ENCODE peak calls at places on chromosomes 6 and 20, in ten cellular contexts. K, C, E, F, G, N, Y, O, M and V are unnamed samples.

GRCh38 chr6:95685817-95686216 is 108.5 kb downstream of the MANEA start:
- DNase-seq in K (no peak), C (no peak), E (no peak), F (no peak), G (no peak), N (no peak), Y (no peak), O (no peak), M (no peak), V (no peak)

GRCh38 chr6:28081486-28081751 is 1.1 kb downstream of the ZNF165 start:
- DNase-seq in K (no peak), C (peak), E (peak), F (peak), G (no peak), N (peak), Y (no peak), O (no peak), M (no peak), V (no peak)

GRCh38 chr6:40894962-40895799 is 143.8 kb downstream of the UNC5CL start:
- DNase-seq in K (no peak), C (peak), E (peak), F (peak), G (peak), N (no peak), Y (peak), O (peak), M (peak), V (peak)

GRCh38 chr6:131852200-131852599 is 44.4 kb downstream of the ENPP1 start:
- DNase-seq in K (no peak), C (no peak), E (no peak), F (no peak), G (no peak), N (no peak), Y (no peak), O (no peak), M (no peak), V (no peak)

GRCh38 chr20:58647814-58648501 is 3.1 kb upstream of the STX16 start:
- DNase-seq in K (no peak), C (no peak), E (no peak), F (no peak), G (no peak), N (peak), Y (no peak), O (no peak), M (peak), V (peak)

GRCh38 chr6:33160728-33161323 is 31.4 kb downstream of the COL11A2 start:
- DNase-seq in K (peak), C (no peak), E (peak), F (peak), G (peak), N (no peak), Y (peak), O (no peak), M (peak), V (peak)

GRCh38 chr6:34235605-34236422 is 859 bp upstream of the HMGA1 start:
- DNase-seq in K (no peak), C (no peak), E (peak), F (peak), G (no peak), N (peak), Y (peak), O (no peak), M (peak), V (no peak)

GRCh38 chr6:96460052-96460700 is 61.4 kb upstream of the UFL1 start:
- DNase-seq in K (no peak), C (no peak), E (no peak), F (no peak), G (no peak), N (no peak), Y (no peak), O (no peak), M (no peak), V (no peak)

GRCh38 chr20:40678286-40678835 is 10.7 kb downstream of the MAFB start:
- DNase-seq in K (no peak), C (no peak), E (no peak), F (no peak), G (no peak), N (no peak), Y (no peak), O (no peak), M (no peak), V (no peak)

GRCh38 chr20:41889871-41890224 is 271.7 kb upstream of the CHD6 start:
- DNase-seq in K (no peak), C (no peak), E (no peak), F (no peak), G (no peak), N (no peak), Y (no peak), O (no peak), M (no peak), V (no peak)

DNA sequence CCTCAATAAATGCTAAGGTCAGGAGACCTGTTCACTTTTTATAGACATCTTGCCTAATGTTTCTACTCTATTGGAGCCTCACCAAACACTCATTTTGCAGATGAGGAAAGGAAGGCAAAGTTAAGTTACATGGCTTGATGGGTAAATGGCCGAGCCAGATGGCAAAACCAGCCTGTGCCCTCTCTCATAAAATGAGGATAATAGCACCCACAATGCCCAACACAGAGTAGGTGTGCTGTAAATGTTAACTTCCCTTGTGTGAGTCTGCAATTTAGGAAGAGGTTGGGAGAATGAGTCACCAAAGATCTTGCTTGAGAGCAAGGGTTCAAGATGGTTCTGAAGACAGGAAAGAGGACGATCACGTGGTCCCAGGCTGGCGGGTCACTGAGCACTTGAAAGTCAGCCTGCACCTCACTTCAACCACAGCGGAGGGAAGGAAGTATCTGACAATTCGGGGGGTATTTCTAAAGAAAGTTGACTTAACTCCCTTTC is 3.3 kb downstream of the KCNK5 start:
- DNase-seq in K (no peak), C (peak), E (peak), F (no peak), G (no peak), N (peak), Y (no peak), O (no peak), M (no peak), V (no peak)
- H3K4me3 ChIP-seq in K (no peak), C (peak), E (peak), F (no peak), G (no peak), N (no peak), Y (no peak), O (no peak), M (no peak), V (no peak)

DNA sequence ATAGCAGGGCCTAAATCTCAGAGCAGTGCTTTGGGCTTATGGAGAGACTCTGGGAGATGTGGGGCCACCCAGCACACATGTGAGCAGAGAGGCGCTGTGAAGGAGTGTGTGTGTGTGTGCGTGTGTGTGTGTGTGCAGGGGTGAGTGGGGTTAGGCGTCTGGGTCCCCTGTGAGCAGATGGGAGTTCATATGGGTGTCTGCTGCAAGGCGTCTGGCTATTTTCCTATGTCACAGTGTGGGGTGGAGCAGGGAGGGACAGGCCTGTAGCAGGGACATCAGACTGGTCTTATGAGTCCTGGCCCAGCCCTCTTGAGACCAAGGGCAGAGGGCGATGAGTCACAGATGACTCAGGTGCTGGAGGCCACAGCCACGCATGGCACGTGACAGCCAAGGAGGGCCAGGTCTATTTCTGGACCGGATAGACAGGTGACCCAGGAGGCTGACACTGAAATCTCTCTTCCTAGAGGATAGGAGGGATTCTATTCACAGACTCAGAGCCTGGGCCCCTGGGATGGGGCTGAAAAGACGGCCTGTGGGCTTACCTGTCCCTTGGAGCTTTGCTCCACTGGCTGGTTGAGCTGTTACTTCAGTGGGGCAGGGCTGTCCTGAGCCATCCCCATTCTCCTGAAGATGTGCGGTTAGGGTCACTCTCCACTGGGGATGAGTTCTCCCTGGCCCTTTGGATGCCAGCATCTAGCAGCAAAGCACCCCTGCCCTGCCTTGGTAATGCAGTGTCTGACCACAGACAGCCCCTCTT is 28.9 kb downstream of the VEGFA start:
- DNase-seq in K (no peak), C (peak), E (peak), F (peak), G (peak), N (no peak), Y (peak), O (no peak), M (peak), V (peak)
- TF ChIP-seq POLR2A in K (no peak), C (no peak), E (no peak), F (peak), G (no peak), N (peak), Y (no peak), O (no peak), M (no peak), V (peak)

GRCh38 chr6:138568997-138569396 is 69.7 kb upstream of the NHSL1 start:
- DNase-seq in K (no peak), C (no peak), E (no peak), F (no peak), G (no peak), N (no peak), Y (no peak), O (no peak), M (no peak), V (no peak)

GRCh38 chr6:138571174-138571573 is 71.9 kb upstream of the NHSL1 start:
- DNase-seq in K (no peak), C (no peak), E (no peak), F (no peak), G (no peak), N (no peak), Y (no peak), O (no peak), M (peak), V (no peak)

GRCh38 chr6:138570716-138571020 is 71.4 kb upstream of the NHSL1 start:
- DNase-seq in K (no peak), C (no peak), E (no peak), F (no peak), G (no peak), N (no peak), Y (no peak), O (no peak), M (peak), V (no peak)

GRCh38 chr6:138569554-138569953 is 70.3 kb upstream of the NHSL1 start:
- DNase-seq in K (no peak), C (no peak), E (no peak), F (no peak), G (no peak), N (no peak), Y (no peak), O (no peak), M (no peak), V (no peak)

GRCh38 chr6:138569970-138570715 is 70.8 kb upstream of the NHSL1 start:
- DNase-seq in K (no peak), C (no peak), E (no peak), F (no peak), G (no peak), N (no peak), Y (no peak), O (no peak), M (peak), V (no peak)
- H3K4me3 ChIP-seq in K (peak), C (no peak), E (no peak), F (no peak), G (no peak), N (no peak), Y (no peak), O (no peak), M (peak), V (no peak)

GRCh38 chr20:44544178-44544719 is 22.4 kb upstream of the SERINC3 start:
- DNase-seq in K (no peak), C (peak), E (no peak), F (no peak), G (no peak), N (no peak), Y (no peak), O (no peak), M (no peak), V (no peak)
- TF ChIP-seq POLR2A in K (no peak), C (no peak), E (no peak), F (no peak), G (no peak), N (no peak), Y (no peak), O (no peak), M (no peak), V (no peak)

DNA sequence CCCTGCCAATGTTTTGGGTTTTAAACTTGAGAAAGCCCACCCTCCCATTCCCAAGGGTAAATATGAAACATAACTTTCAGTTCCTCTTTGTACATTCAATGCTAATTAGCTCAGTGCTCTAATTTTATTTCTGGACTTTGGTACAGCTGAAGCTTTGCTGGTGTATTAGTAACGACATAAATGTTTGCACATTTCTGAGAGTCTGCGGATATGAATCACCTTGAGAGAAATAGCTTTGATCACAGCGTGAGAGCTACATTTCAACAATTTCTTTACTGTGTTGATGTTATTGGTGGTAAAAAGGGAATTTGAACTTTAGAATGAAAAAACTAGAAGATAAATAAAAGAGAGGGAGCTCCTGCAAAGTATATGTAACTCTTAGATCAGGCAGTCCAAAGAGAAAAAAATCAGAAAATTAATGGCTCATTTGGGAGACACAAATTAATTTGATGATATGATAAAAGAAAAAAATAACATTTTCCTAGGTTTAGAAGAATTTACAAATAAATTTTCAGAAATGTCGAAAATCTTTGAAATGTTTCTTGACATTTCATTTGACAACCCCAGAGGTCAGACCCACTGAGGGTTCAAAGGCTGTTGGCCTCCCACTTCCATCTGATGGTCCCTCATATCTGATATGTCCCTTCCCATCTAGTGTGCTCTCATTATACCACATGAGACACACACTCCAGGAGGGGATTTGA is 38.5 kb upstream of the CAP2 start:
- DNase-seq in K (no peak), C (no peak), E (peak), F (no peak), G (peak), N (no peak), Y (peak), O (no peak), M (peak), V (no peak)
- H3K4me3 ChIP-seq in K (no peak), C (no peak), E (no peak), F (no peak), G (peak), N (no peak), Y (no peak), O (no peak), M (no peak), V (no peak)

DNA sequence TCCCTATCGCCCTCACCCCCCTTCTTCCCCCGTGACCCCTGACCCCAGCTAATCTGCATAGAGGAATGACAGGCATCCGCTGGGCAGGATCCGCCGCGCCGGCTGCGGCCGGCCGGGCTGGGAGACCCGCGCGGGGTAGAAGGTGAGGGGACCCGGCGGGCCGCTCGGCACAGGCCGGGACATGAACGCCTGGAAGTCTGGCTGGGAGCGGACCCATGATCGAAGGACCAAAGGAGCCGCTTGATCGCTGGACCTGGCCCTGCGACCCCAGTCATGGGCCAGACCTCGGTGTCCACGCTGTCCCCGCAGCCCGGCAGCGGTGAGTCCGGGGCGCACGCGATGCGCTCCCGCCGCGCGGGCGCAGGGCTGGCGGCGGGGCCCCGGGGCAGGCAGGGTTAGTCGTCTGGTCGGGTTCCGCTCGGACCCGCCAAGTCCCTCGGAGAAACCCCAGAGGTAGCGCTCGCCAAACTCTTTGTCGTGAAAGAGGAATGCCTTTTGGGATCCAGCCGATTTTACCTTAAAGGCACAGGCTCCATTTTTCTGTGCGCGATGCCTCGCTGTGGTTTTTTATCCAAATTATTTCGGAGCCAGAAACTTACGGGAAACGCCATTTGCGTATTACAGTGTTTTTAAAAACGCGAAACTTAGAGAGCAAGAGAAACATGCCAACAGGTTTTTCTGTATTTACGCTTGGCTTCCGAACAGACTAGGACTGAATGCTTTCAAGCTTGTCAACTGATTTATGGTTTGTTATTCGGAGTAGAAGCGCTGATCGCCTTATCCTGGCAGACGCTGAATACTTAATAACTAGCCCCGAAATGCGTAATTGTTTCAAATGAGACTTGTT is at the start of gene PHACTR2:
- DNase-seq in K (peak), C (peak), E (peak), F (peak), G (peak), N (peak), Y (peak), O (peak), M (peak), V (peak)
- TF ChIP-seq POLR2A in K (peak), C (peak), E (peak), F (peak), G (peak), N (no peak), Y (no peak), O (no peak), M (no peak), V (peak)

GRCh38 chr6:24355422-24355821 is 2.4 kb downstream of the DCDC2 start:
- DNase-seq in K (no peak), C (no peak), E (no peak), F (no peak), G (no peak), N (no peak), Y (no peak), O (no peak), M (no peak), V (no peak)

GRCh38 chr6:24358219-24358821 is 461 bp upstream of the DCDC2 start:
- DNase-seq in K (no peak), C (no peak), E (peak), F (no peak), G (no peak), N (no peak), Y (no peak), O (no peak), M (no peak), V (peak)

GRCh38 chr6:24359640-24360454 is 2.0 kb upstream of the DCDC2 start:
- DNase-seq in K (no peak), C (peak), E (peak), F (peak), G (peak), N (peak), Y (peak), O (peak), M (peak), V (peak)

GRCh38 chr6:24357336-24358218 is at the start of gene DCDC2:
- DNase-seq in K (no peak), C (no peak), E (peak), F (peak), G (no peak), N (peak), Y (peak), O (peak), M (no peak), V (peak)

GRCh38 chr6:24356310-24357035 is 1.4 kb downstream of the DCDC2 start:
- DNase-seq in K (no peak), C (no peak), E (no peak), F (no peak), G (no peak), N (no peak), Y (peak), O (no peak), M (no peak), V (no peak)
- H3K4me3 ChIP-seq in K (no peak), C (no peak), E (no peak), F (no peak), G (no peak), N (no peak), Y (peak), O (no peak), M (no peak), V (no peak)

GRCh38 chr20:44394520-44395182 is 39.2 kb downstream of the HNF4A start:
- DNase-seq in K (no peak), C (peak), E (peak), F (no peak), G (no peak), N (no peak), Y (peak), O (peak), M (no peak), V (peak)
- TF ChIP-seq POLR2A in K (no peak), C (no peak), E (no peak), F (no peak), G (no peak), N (no peak), Y (no peak), O (no peak), M (no peak), V (no peak)